ENCODE peak calls at places on chromosomes 13 and 19, in six cellular contexts. V is GM12878, G is HepG2, D is upper lobe of left lung, U is IMR-90, B is right lobe of liver. W is an unnamed sample.
A peak's percentile ranks its signal among the peaks of the same experiment; 100 is the strongest.

GRCh38 chr19:6800991-6801396 is 28.5 kb downstream of the VAV1 start:
- ATAC-seq in V (peak; percentile 4), G (no peak), D (no peak), U (peak; percentile 49), B (no peak), W (no peak)

GRCh38 chr19:10079031-10079453 is 7.1 kb upstream of the SHFL start:
- ATAC-seq in V (no peak), G (peak; percentile 76), D (no peak), U (no peak), B (peak; percentile 69), W (no peak)

GRCh38 chr13:23628250-23628649 is 58.0 kb downstream of the TNFRSF19 start:
- ATAC-seq in V (no peak), G (peak; percentile 12), D (no peak), U (no peak), B (no peak), W (no peak)

GRCh38 chr19:542173-542866 is 1.5 kb upstream of the GZMM start:
- ATAC-seq in V (no peak), G (no peak), D (no peak), U (no peak), B (no peak), W (peak; percentile 23)

GRCh38 chr19:30006206-30006605 is 64.2 kb downstream of the URI1 start:
- ATAC-seq in V (no peak), G (no peak), D (no peak), U (no peak), B (no peak), W (no peak)

GRCh38 chr13:50255639-50256038 is 240.4 kb downstream of the KCNRG start:
- ATAC-seq in V (no peak), G (no peak), D (no peak), U (no peak), B (no peak), W (no peak)

GRCh38 chr19:52231154-52231565 is 38.2 kb upstream of the ZNF766 start:
- ATAC-seq in V (no peak), G (no peak), D (no peak), U (no peak), B (no peak), W (no peak)

GRCh38 chr19:6970478-6970877 is 50.8 kb downstream of the MBD3L2B start:
- ATAC-seq in V (peak; percentile 25), G (no peak), D (peak; percentile 64), U (no peak), B (no peak), W (no peak)

GRCh38 chr19:1295169-1296012 is 9.7 kb downstream of the EFNA2 start:
- ATAC-seq in V (peak; percentile 38), G (no peak), D (peak; percentile 39), U (peak; percentile 88), B (peak; percentile 42), W (no peak)

GRCh38 chr19:3361384-3362216 is 4.8 kb upstream of the NFIC start:
- ATAC-seq in V (no peak), G (no peak), D (no peak), U (no peak), B (no peak), W (no peak)

GRCh38 chr13:26480246-26480855 is 77.1 kb upstream of the WASF3 start:
- ATAC-seq in V (no peak), G (no peak), D (no peak), U (peak; percentile 9), B (no peak), W (no peak)

GRCh38 chr19:18252370-18252717 is 21.9 kb downstream of the IQCN start:
- ATAC-seq in V (no peak), G (no peak), D (no peak), U (no peak), B (no peak), W (no peak)

GRCh38 chr19:18713550-18714117 is 30.2 kb downstream of the CRTC1 start:
- ATAC-seq in V (no peak), G (peak; percentile 85), D (no peak), U (no peak), B (no peak), W (no peak)

GRCh38 chr13:40910324-40911050 is 108.6 kb downstream of the ELF1 start:
- ATAC-seq in V (peak; percentile 94), G (no peak), D (no peak), U (peak; percentile 67), B (no peak), W (no peak)

GRCh38 chr13:97306646-97307045 is 84.5 kb downstream of the MBNL2 start:
- ATAC-seq in V (no peak), G (peak; percentile 45), D (peak; percentile 54), U (no peak), B (no peak), W (no peak)

GRCh38 chr13:112977091-112977490 is 8.1 kb downstream of the MCF2L start:
- ATAC-seq in V (no peak), G (no peak), D (no peak), U (no peak), B (no peak), W (no peak)

GRCh38 chr13:112977525-112977924 is 8.5 kb downstream of the MCF2L start:
- ATAC-seq in V (no peak), G (no peak), D (no peak), U (no peak), B (no peak), W (no peak)

GRCh38 chr13:112980441-112980840 is 11.4 kb downstream of the MCF2L start:
- ATAC-seq in V (no peak), G (no peak), D (peak; percentile 11), U (no peak), B (no peak), W (no peak)

GRCh38 chr13:112979406-112979902 is 10.4 kb downstream of the MCF2L start:
- ATAC-seq in V (no peak), G (no peak), D (no peak), U (no peak), B (no peak), W (no peak)

DNA sequence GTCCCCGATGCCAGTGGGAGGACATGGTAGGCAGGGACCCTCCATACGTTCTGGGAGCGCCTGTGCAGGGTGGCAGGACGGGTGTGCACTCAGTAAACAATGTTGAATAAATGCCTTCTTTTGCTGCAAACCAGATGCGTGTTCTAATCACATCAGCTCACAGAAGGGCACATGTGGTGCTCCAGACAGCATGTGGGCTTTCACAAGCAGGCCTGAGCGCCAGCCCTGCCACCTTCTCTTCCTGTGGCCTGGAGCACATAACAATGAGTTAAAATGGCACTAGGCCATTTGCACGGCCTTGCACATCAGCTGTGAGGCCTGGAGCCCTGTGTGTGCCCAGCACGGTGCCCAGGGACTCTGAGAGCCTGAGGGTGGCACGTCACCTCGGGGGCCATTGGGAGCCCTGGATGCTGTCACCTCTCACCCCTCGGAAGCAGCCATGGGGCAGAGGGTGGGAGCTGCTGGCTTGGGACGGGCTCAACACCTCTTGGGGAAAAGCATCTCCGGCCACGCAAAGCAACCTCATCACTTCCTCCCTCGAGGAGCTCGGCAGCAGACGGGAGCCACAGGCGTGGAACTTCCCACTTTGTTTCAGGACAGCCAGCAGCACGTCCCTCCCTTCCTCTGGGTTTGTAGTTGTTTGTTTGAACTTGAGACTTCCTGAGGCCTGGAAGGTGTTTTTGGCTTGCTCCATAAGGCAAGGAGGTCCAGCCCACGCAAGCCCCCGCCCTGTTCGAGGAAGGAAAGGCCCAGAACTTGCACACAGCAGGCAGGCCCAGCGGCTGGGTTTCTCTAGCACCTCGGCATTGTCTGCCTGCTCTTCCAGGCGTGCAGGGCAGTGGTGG is 9.8 kb downstream of the MCF2L start:
- ATAC-seq in V (no peak), G (no peak), D (no peak), U (no peak), B (peak; percentile 39), W (peak; percentile 56)
- TF ChIP-seq POLR2A in V (no peak), G (no peak), D (peak; percentile 48), U (no peak), B (peak; percentile 41), W (peak; percentile 29)

GRCh38 chr19:15294591-15294990 is 37.7 kb downstream of the BRD4 start:
- ATAC-seq in V (no peak), G (no peak), D (peak; percentile 2), U (no peak), B (peak; percentile 61), W (no peak)
- H3K4me1 ChIP-seq in V (peaks cover 49% of the 10 kb centered on the region), G (peaks cover 96% of the 10 kb centered on the region), D (peaks cover 94% of the 10 kb centered on the region), U (peaks cover 60% of the 10 kb centered on the region), B (peaks cover 82% of the 10 kb centered on the region), W (peaks cover 82% of the 10 kb centered on the region)

DNA sequence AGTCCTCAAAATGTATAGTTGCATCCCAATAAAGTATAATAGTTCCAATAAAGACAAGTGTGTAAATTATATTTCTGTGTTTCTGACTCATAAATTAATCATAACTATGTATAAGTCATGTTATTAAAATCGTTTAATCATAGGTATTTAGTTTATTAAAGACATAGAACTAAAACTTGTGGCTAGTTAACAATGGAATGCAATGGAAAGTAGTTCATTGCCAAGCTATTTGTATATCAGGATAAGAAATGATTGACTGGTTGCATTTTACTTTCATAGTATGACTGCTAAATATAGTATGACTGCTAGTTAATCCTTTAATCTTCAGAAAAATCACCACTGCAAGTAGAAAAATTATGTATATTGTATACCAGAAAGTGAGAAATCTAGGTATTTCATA is 16.9 kb downstream of the COG3 start:
- ATAC-seq in V (no peak), G (no peak), D (no peak), U (no peak), B (no peak), W (no peak)
- TF ChIP-seq POLR2A in V (no peak), G (no peak), D (no peak), U (no peak), B (no peak), W (no peak)

DNA sequence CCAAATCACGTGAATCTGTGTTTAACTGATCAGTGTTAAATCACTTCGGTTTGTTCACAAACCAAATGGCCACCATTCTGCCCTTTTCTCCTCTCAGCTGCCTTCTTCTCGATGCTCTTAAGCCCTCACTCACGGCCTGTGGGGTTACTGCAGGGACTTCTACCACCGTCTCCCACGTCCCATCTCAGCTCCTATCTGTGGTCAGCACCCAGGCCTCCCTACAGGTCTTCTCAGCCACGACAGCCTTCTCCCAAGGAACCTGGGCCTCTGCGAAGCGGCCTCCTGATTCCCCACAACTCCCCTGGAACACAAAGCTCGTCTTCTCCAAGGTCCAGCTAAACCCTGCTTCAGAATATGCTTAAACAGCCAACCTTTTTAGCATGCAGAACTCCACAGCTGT is 103.8 kb downstream of the COL4A2 start:
- ATAC-seq in V (no peak), G (no peak), D (no peak), U (no peak), B (no peak), W (no peak)
- H3K4me1 ChIP-seq in V (peaks cover 4% of the 10 kb centered on the region), G (no peaks in the 10 kb centered on the region), D (peaks cover 69% of the 10 kb centered on the region), U (peaks cover 45% of the 10 kb centered on the region), B (peaks cover 6% of the 10 kb centered on the region), W (peaks cover 96% of the 10 kb centered on the region)

GRCh38 chr19:55206664-55207500 is 2.4 kb downstream of the PTPRH start:
- ATAC-seq in V (peak; percentile 83), G (peak; percentile 89), D (peak; percentile 98), U (peak; percentile 97), B (peak; percentile 98), W (peak; percentile 96)
- TF ChIP-seq POLR2A in V (no peak), G (peak; percentile 71), D (no peak), U (peak; percentile 67), B (peak; percentile 82), W (no peak)